ENCODE peak calls at places on chromosomes 1 and 21, in nine cellular contexts. N is natural killer cell treated with Interleukin-12 subunit alpha and Interleukin-12 subunit beta and Interleukin-15 and Interleukin-18, amount 100 ng/mL, for 72 hours; M is T-helper 2 cell treated with Interferon-gamma antibody and Interleukin-4, amounts not matched to agents 5 μg/mL and 100 μg/mL, for 36 hours; W is iPS-NIHi11; S is HS-5; J is heart right ventricle; B is astrocyte of the spinal cord; C is posterior cingulate gyrus; K is CD4-positive, alpha-beta T cell. H is an unnamed sample.

GRCh38 chr1:109493227-109493626 is 667 bp upstream of the CYB561D1 start:
- DNase-seq in S (no peak), N (no peak), W (no peak), M (no peak), K (no peak), B (no peak), J (no peak), C (no peak), H (no peak)

GRCh38 chr1:200041337-200042118 is 14.0 kb downstream of the NR5A2 start:
- DNase-seq in S (no peak), B (no peak), C (no peak), K (no peak), J (no peak), N (no peak), M (no peak), W (no peak), H (no peak)

GRCh38 chr1:91162613-91163012 is 140.8 kb upstream of the ZNF644 start:
- DNase-seq in C (no peak), S (no peak), K (no peak), B (no peak), N (no peak), J (no peak), W (no peak), M (no peak), H (no peak)

GRCh38 chr1:119636500-119637089 is 11.5 kb downstream of the ZNF697 start:
- DNase-seq in J (no peak), B (no peak), M (no peak), N (no peak), S (no peak), K (no peak), W (no peak), C (no peak), H (no peak)

GRCh38 chr21:28016571-28016970 is 976.1 kb downstream of the LTN1 start:
- DNase-seq in J (no peak), K (no peak), B (no peak), M (no peak), W (no peak), C (no peak), N (no peak), S (no peak), H (no peak)

GRCh38 chr1:29180497-29181412 is 945 bp downstream of the SRSF4 start:
- DNase-seq in S (no peak), N (no peak), K (no peak), J (no peak), M (no peak), C (no peak), B (no peak), W (no peak), H (no peak)

GRCh38 chr1:53362270-53362669 is 34.4 kb upstream of the LRP8 start:
- DNase-seq in C (no peak), K (no peak), W (peak; percentile 27), M (no peak), J (no peak), S (no peak), B (no peak), N (no peak), H (no peak)

GRCh38 chr21:43020771-43021170 is 46.4 kb downstream of the PKNOX1 start:
- DNase-seq in W (no peak), J (no peak), S (no peak), B (no peak), K (no peak), M (no peak), C (no peak), N (no peak), H (no peak)

GRCh38 chr1:179036844-179037465 is 11.3 kb downstream of the FAM20B start:
- DNase-seq in N (no peak), W (no peak), B (no peak), S (no peak), M (peak; percentile 46), K (no peak), J (no peak), C (no peak), H (no peak)

GRCh38 chr1:205314986-205315618 is 6.4 kb downstream of the NUAK2 start:
- DNase-seq in S (no peak), N (no peak), C (no peak), M (no peak), J (no peak), K (no peak), B (no peak), W (no peak), H (no peak)

GRCh38 chr1:180053594-180054567 is 99.3 kb downstream of the CEP350 start:
- DNase-seq in N (no peak), K (no peak), B (no peak), S (no peak), C (no peak), J (no peak), M (no peak), W (no peak), H (no peak)

GRCh38 chr1:27033059-27033746 is 20.6 kb upstream of the TENT5B start:
- DNase-seq in N (no peak), M (no peak), B (no peak), W (no peak), K (no peak), J (no peak), C (no peak), S (no peak), H (no peak)

GRCh38 chr1:230709619-230710542 is 4.0 kb downstream of the AGT start:
- DNase-seq in N (no peak), S (no peak), B (no peak), K (no peak), W (no peak), J (no peak), M (no peak), C (no peak), H (no peak)

GRCh38 chr1:40606978-40607377 is 58.5 kb downstream of the RIMS3 start:
- DNase-seq in K (no peak), W (no peak), M (no peak), C (no peak), S (no peak), B (no peak), J (no peak), N (no peak), H (no peak)

GRCh38 chr1:44640178-44640865 is 34.0 kb downstream of the TMEM53 start:
- DNase-seq in K (no peak), C (no peak), N (no peak), B (no peak), M (no peak), S (no peak), W (no peak), J (peak; percentile 18), H (no peak)

H was measured in anterior cingulate cortex.